ENCODE peak calls at places on chromosomes 6 and 20, in six cellular contexts. N is HepG2, I is GM12891, Q is H1, W is GM12878, O is K562. Y is an unnamed sample.

GRCh38 chr6:137512768-137513605 is 18.8 kb upstream of the OLIG3 start:
- DNase-seq in N (no peak), I (no peak), Q (no peak), W (no peak), O (no peak), Y (no peak)

GRCh38 chr20:20731000-20731944 is 18.8 kb upstream of the RALGAPA2 start:
- DNase-seq in N (no peak), I (no peak), Q (no peak), W (no peak), O (no peak), Y (no peak)

GRCh38 chr20:57124800-57125399 is 141.5 kb downstream of the BMP7 start:
- DNase-seq in N (no peak), I (no peak), Q (no peak), W (peak; percentile 2), O (no peak), Y (no peak)

GRCh38 chr6:71886184-71887005 is at the start of gene RIMS1:
- DNase-seq in N (no peak), I (peak; percentile 20), Q (no peak), W (no peak), O (no peak), Y (peak; percentile 41)

GRCh38 chr20:29497261-29497671 is 1760.2 kb upstream of the DEFB115 start:
- DNase-seq in N (peak; percentile 12), I (no peak), Q (no peak), W (no peak), O (peak; percentile 36), Y (no peak)

GRCh38 chr20:44863661-44864060 is 21.8 kb upstream of the YWHAB start:
- DNase-seq in N (no peak), I (no peak), Q (no peak), W (no peak), O (no peak), Y (no peak)

GRCh38 chr6:50925548-50925947 is 106.9 kb downstream of the TFAP2B start:
- DNase-seq in N (no peak), I (no peak), Q (no peak), W (no peak), O (no peak), Y (no peak)

GRCh38 chr6:66930559-66931290 is 1223.7 kb upstream of the EYS start:
- DNase-seq in N (no peak), I (no peak), Q (no peak), W (no peak), O (no peak), Y (no peak)

GRCh38 chr20:2341336-2341735 is 39.4 kb upstream of the TGM6 start:
- DNase-seq in N (no peak), I (no peak), Q (no peak), W (no peak), O (no peak), Y (no peak)

GRCh38 chr6:112939543-112939942 is 592.4 kb downstream of the RFPL4B start:
- DNase-seq in N (no peak), I (no peak), Q (no peak), W (no peak), O (no peak), Y (no peak)

GRCh38 chr6:136956590-136957573 is 34.8 kb downstream of the SLC35D3 start:
- DNase-seq in N (no peak), I (no peak), Q (peak; percentile 65), W (no peak), O (no peak), Y (no peak)

GRCh38 chr6:129677634-129678325 is 32.2 kb downstream of the ARHGAP18 start:
- DNase-seq in N (no peak), I (no peak), Q (no peak), W (no peak), O (peak; percentile 35), Y (no peak)

GRCh38 chr6:156848533-156848932 is 71.4 kb downstream of the ARID1B start:
- DNase-seq in N (no peak), I (no peak), Q (no peak), W (no peak), O (no peak), Y (no peak)

GRCh38 chr6:165671222-165671715 is 8.2 kb upstream of the PDE10A start:
- DNase-seq in N (no peak), I (no peak), Q (no peak), W (no peak), O (no peak), Y (no peak)

GRCh38 chr6:47145212-47145611 is 103.1 kb upstream of the ADGRF1 start:
- DNase-seq in N (no peak), I (no peak), Q (no peak), W (no peak), O (no peak), Y (no peak)

GRCh38 chr20:63123326-63123725 is 92.6 kb downstream of the YTHDF1 start:
- DNase-seq in N (no peak), I (no peak), Q (no peak), W (no peak), O (no peak), Y (no peak)

GRCh38 chr20:5848711-5849505 is 98.7 kb downstream of the SHLD1 start:
- DNase-seq in N (no peak), I (no peak), Q (no peak), W (peak; percentile 24), O (no peak), Y (no peak)

GRCh38 chr6:106973841-106974336 is 640 bp downstream of the CD24 start:
- DNase-seq in N (no peak), I (no peak), Q (no peak), W (no peak), O (no peak), Y (no peak)

GRCh38 chr6:31403283-31403989 is at the start of gene MICA:
- DNase-seq in N (peak; percentile 91), I (peak; percentile 91), Q (peak; percentile 74), W (no peak), O (peak; percentile 98), Y (peak; percentile 91)
- TF ChIP-seq POLR2A in N (peak; percentile 70), I (no peak), Q (no peak), W (no peak), O (peak; percentile 81), Y (peak; percentile 23)

GRCh38 chr20:47139934-47140333 is 216.6 kb downstream of the ZMYND8 start:
- DNase-seq in N (peak; percentile 38), I (no peak), Q (no peak), W (no peak), O (no peak), Y (no peak)
- TF ChIP-seq POLR2AphosphoS5 in N (no peak), I (no peak), Q (no peak), W (no peak), O (no peak), Y (no peak)

GRCh38 chr6:151959086-151959485 is 151.6 kb downstream of the ESR1 start:
- DNase-seq in N (no peak), I (no peak), Q (no peak), W (no peak), O (no peak), Y (no peak)
- TF ChIP-seq TAF1 in N (no peak), I (no peak), Q (no peak), W (no peak), O (no peak), Y (no peak)

GRCh38 chr20:32052792-32053362 is 835 bp downstream of the HCK start:
- DNase-seq in N (no peak), I (peak; percentile 58), Q (no peak), W (no peak), O (no peak), Y (peak; percentile 64)
- TF ChIP-seq POLR2A in N (no peak), I (no peak), Q (no peak), W (peak; percentile 61), O (no peak), Y (peak; percentile 60)

DNA sequence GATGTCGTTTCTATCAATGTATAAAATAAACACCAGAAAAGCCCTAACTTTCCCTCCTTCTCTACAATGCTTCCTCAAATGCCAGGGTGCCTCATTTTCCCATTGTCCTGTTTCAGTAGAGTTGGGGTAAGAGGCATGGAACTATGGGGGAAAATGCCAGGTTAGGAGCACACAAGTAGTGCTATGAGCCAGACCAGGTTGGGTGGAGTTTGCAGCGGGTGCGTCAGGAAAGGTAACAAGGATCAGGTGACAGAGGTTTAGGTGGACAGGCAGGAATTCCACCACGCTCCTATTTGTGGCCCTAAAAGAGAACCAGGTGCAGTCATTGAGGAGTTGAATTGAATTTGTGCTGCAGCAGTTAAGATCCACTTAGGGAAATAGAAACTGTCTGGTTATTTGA is 36.5 kb downstream of the SYTL3 start:
- DNase-seq in N (no peak), I (no peak), Q (no peak), W (no peak), O (no peak), Y (no peak)
- TF ChIP-seq POLR2AphosphoS5 in N (no peak), I (no peak), Q (no peak), W (no peak), O (no peak), Y (no peak)

GRCh38 chr20:53750827-53751393 is 157.3 kb upstream of the ZNF217 start:
- DNase-seq in N (no peak), I (no peak), Q (no peak), W (peak; percentile 69), O (no peak), Y (no peak)

GRCh38 chr20:53748821-53749402 is 155.3 kb upstream of the ZNF217 start:
- DNase-seq in N (no peak), I (no peak), Q (no peak), W (no peak), O (no peak), Y (no peak)

GRCh38 chr20:53749499-53749898 is 155.9 kb upstream of the ZNF217 start:
- DNase-seq in N (no peak), I (no peak), Q (no peak), W (no peak), O (no peak), Y (no peak)

GRCh38 chr20:53751394-53752368 is 158.0 kb upstream of the ZNF217 start:
- DNase-seq in N (no peak), I (no peak), Q (no peak), W (peak; percentile 86), O (no peak), Y (no peak)

DNA sequence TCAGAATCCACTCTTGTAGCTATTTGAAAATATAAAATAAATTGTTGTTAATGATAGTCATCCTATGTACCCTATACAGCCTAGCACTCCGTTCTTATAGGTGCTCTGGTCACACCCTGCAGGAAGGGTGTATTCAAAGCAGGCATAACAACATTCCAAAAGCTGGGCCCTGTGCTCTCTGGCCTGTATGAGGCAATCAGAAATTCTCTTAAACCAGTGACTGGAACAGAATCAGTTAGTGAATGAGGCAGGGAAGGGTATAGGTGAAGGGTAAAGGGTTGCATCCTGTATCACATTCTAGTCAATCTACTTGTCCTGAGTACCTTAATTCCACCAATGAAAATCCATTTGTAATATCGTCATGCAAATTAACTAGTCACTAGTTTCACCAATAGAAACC is 154.5 kb upstream of the ZNF217 start:
- DNase-seq in N (no peak), I (no peak), Q (no peak), W (no peak), O (no peak), Y (no peak)
- TF ChIP-seq TAF1 in N (no peak), I (no peak), Q (no peak), W (no peak), O (no peak), Y (no peak)